ENCODE peak calls at places on chromosomes 12 and 14, in six cellular contexts. E is GM23338, W is fibroblast of lung, Z is Karpas-422, X is mammary epithelial cell, L is MM.1S. G is an unnamed sample.

GRCh38 chr12:119082496-119082895 is 96.2 kb upstream of the HSPB8 start:
- DNase-seq in E (no peak), W (no peak), Z (no peak), X (no peak), L (no peak), G (no peak)

GRCh38 chr12:124565656-124566180 is 1.7 kb downstream of the NCOR2 start:
- DNase-seq in L (no peak), Z (no peak), X (no peak), E (no peak), W (no peak), G (no peak)

GRCh38 chr12:19461986-19462385 is 22.7 kb downstream of the AEBP2 start:
- DNase-seq in L (no peak), Z (no peak), X (no peak), E (no peak), W (no peak), G (no peak)

GRCh38 chr14:28777773-28778606 is 11.4 kb downstream of the FOXG1 start:
- DNase-seq in E (peak; percentile 83), W (no peak), L (no peak), Z (no peak), X (no peak), G (no peak)

GRCh38 chr12:5204831-5205230 is 161.2 kb downstream of the KCNA5 start:
- DNase-seq in L (no peak), E (no peak), X (no peak), Z (no peak), W (no peak), G (no peak)

GRCh38 chr12:10247659-10248058 is 35.0 kb downstream of the GABARAPL1 start:
- DNase-seq in Z (no peak), L (no peak), X (no peak), W (no peak), E (no peak), G (no peak)

GRCh38 chr12:56361487-56362129 is 1.0 kb downstream of the APOF start:
- DNase-seq in X (no peak), Z (no peak), L (no peak), E (no peak), W (no peak), G (no peak)

GRCh38 chr14:68761391-68761790 is 31.5 kb downstream of the ZFP36L1 start:
- DNase-seq in E (no peak), W (no peak), L (no peak), Z (no peak), X (no peak), G (no peak)

GRCh38 chr12:21675096-21675495 is 17.5 kb upstream of the LDHB start:
- DNase-seq in W (no peak), Z (no peak), L (no peak), E (no peak), X (no peak), G (no peak)

GRCh38 chr14:61532818-61533217 is 162.5 kb upstream of the HIF1A start:
- DNase-seq in Z (no peak), W (no peak), L (no peak), E (no peak), X (no peak), G (no peak)

GRCh38 chr12:47829584-47829983 is 9.9 kb upstream of the HDAC7 start:
- DNase-seq in L (no peak), Z (no peak), E (no peak), X (no peak), W (no peak), G (no peak)

GRCh38 chr12:41514907-41515306 is 326.8 kb downstream of the PDZRN4 start:
- DNase-seq in Z (no peak), X (no peak), L (no peak), W (no peak), E (peak; percentile 38), G (no peak)

GRCh38 chr12:86837246-86837645 is 581.1 kb upstream of the MGAT4C start:
- DNase-seq in Z (no peak), L (no peak), X (no peak), W (peak; percentile 2), E (peak; percentile 61), G (no peak)

GRCh38 chr12:102964872-102965271 is 7.4 kb downstream of the ASCL1 start:
- DNase-seq in E (peak; percentile 80), W (no peak), L (no peak), X (no peak), Z (no peak), G (no peak)

GRCh38 chr14:80493620-80494019 is 282.3 kb upstream of the DIO2 start:
- DNase-seq in W (no peak), E (peak; percentile 11), L (no peak), Z (no peak), X (no peak), G (no peak)

GRCh38 chr12:69149262-69149661 is 90.1 kb upstream of the CPSF6 start:
- DNase-seq in X (no peak), Z (no peak), L (no peak), E (no peak), W (no peak), G (no peak)

GRCh38 chr12:69151254-69151751 is 88.1 kb upstream of the CPSF6 start:
- DNase-seq in L (no peak), W (no peak), E (no peak), Z (no peak), X (no peak), G (no peak)

GRCh38 chr12:69150796-69151127 is 88.6 kb upstream of the CPSF6 start:
- DNase-seq in W (no peak), L (no peak), E (no peak), X (no peak), Z (no peak), G (no peak)

GRCh38 chr12:69154585-69155363 is 84.6 kb upstream of the CPSF6 start:
- DNase-seq in Z (peak; percentile 88), L (peak; percentile 75), X (peak; percentile 30), W (peak; percentile 47), E (peak; percentile 91), G (peak; percentile 70)

GRCh38 chr12:69150083-69150795 is 89.1 kb upstream of the CPSF6 start:
- DNase-seq in W (no peak), L (no peak), E (no peak), X (no peak), Z (no peak), G (no peak)
- H3K27ac ChIP-seq in W (no peak overlapping the region), L (no peak overlapping the region), E (no peak overlapping the region), X (no peak overlapping the region), Z (no peak overlapping the region), G (no peak overlapping the region)

GRCh38 chr12:131477613-131478012 is 233.3 kb upstream of the SFSWAP start:
- DNase-seq in Z (no peak), L (no peak), X (no peak), W (no peak), E (no peak), G (no peak)

GRCh38 chr12:131471271-131471905 is 239.5 kb upstream of the SFSWAP start:
- DNase-seq in X (no peak), E (no peak), Z (no peak), W (no peak), L (no peak), G (no peak)

GRCh38 chr12:131473721-131474709 is 236.9 kb upstream of the SFSWAP start:
- DNase-seq in Z (no peak), X (no peak), L (no peak), W (no peak), E (peak; percentile 49), G (no peak)

GRCh38 chr12:131471946-131472732 is 238.8 kb upstream of the SFSWAP start:
- DNase-seq in W (no peak), L (no peak), E (no peak), X (no peak), Z (no peak), G (no peak)

GRCh38 chr12:131473261-131473660 is 237.6 kb upstream of the SFSWAP start:
- DNase-seq in Z (no peak), W (no peak), X (no peak), E (no peak), L (no peak), G (no peak)
- H3K4me2 ChIP-seq in Z (no peak overlapping the region), W (no peak overlapping the region), X (no peak overlapping the region), E (no peak overlapping the region), L (no peak overlapping the region), G (no peak overlapping the region)

GRCh38 chr14:64467131-64467530 is 1.8 kb downstream of the AKAP5 start:
- DNase-seq in X (no peak), E (no peak), W (no peak), L (no peak), Z (no peak), G (no peak)

GRCh38 chr14:64463873-64464272 is 1.4 kb upstream of the AKAP5 start:
- DNase-seq in Z (no peak), X (no peak), L (no peak), W (no peak), E (no peak), G (no peak)

GRCh38 chr14:64465208-64465821 is at the start of gene AKAP5:
- DNase-seq in W (peak; percentile 59), X (no peak), Z (peak; percentile 81), L (peak; percentile 67), E (peak; percentile 91), G (peak; percentile 87)

GRCh38 chr14:64464695-64465094 is 604 bp upstream of the AKAP5 start:
- DNase-seq in X (no peak), L (no peak), Z (peak; percentile 63), W (no peak), E (peak; percentile 54), G (no peak)

DNA sequence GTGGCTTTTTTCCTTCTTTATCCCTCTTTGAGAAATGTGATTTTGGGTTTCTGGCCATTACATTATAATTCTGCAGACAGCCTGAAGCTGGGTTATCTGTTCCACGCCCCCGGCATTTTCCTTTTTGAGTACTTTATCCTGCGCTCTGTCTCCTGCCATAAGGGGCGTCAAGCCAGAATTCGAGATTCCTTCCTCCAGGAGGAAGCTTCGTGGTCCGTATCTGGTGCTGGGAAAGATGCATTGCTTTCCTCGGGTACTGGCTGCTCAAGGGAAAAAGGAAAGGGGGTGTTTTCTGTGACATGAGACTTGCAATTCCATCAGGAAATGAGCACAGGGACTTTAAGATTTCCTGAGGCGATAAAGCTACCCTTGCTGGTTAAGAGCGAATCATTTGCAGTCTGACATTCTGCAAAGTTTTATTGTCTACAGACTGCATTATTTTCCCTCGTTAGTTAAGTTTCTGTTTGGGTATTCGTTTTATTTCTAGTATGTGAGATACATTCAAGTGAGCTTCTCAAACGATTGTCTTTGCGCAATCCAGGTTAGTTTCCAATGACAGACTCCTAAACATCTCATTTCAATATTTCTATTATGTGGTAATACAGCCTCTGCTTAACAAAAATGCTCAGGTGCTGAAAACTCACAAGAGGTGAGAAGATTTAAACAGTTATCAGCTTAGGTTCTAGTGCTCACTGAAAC is 706 bp downstream of the AKAP5 start:
- DNase-seq in E (peak; percentile 90), X (no peak), Z (no peak), W (peak; percentile 73), L (no peak), G (no peak)
- H3K27ac ChIP-seq in E (peak overlapping the region; percentile 55), X (no peak overlapping the region), Z (no peak overlapping the region), W (no peak overlapping the region), L (no peak overlapping the region), G (peak overlapping the region; percentile 58)

GRCh38 chr14:35412281-35413057 is 7.9 kb upstream of the NFKBIA start:
- DNase-seq in W (no peak), X (no peak), Z (no peak), E (no peak), L (no peak), G (no peak)
- H3K4me2 ChIP-seq in W (peak overlapping the region; percentile 62), X (no peak overlapping the region), Z (no peak overlapping the region), E (no peak overlapping the region), L (no peak overlapping the region), G (peak overlapping the region; percentile 55)

DNA sequence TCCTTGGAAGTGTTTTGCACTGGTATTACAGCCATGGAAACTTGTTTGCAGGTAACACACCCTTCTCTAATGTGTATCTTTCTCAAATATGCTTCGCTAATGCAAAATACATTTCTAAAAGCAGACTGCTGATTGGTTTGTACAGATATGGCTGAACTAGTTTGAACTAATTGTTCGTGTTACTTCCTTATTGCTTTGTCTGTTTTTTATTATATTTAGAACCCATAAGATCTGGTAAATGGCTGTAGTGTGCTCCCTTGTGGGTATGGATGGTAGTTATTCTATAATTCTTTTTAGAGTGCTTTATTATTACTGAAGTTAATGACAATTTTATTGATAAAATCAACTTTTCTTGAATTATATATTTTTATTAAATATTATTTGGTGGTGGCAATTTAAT is 53.0 kb downstream of the ATF7IP start:
- DNase-seq in E (no peak), X (peak; percentile 34), L (no peak), Z (peak; percentile 52), W (peak; percentile 46), G (no peak)
- H3K27ac ChIP-seq in E (peak overlapping the region; percentile 53), X (peak overlapping the region; percentile 24), L (no peak overlapping the region), Z (peak overlapping the region; percentile 17), W (no peak overlapping the region), G (no peak overlapping the region)

G was measured in DND-41.